ENCODE peak calls at places on chromosome 2, in four cellular contexts. One of them, this sample, is unnamed.

GRCh38 chr2:64137996-64138395 is 6.2 kb downstream of the PELI1 start:
- DNase-seq in activated B cell treated with CpG ODN at 0.5 μM for 24 hours: no peak
- DNase-seq in epithelial cell of esophagus: peak
- DNase-seq in heart left ventricle: no peak
- DNase-seq in this sample: no peak

GRCh38 chr2:141200191-141200590 is 930.6 kb downstream of the LRP1B start:
- DNase-seq in heart left ventricle: no peak
- DNase-seq in activated B cell treated with CpG ODN at 0.5 μM for 24 hours: no peak
- DNase-seq in epithelial cell of esophagus: no peak
- DNase-seq in this sample: no peak

GRCh38 chr2:134927195-134927594 is 8.6 kb downstream of the CCNT2 start:
- DNase-seq in activated B cell treated with CpG ODN at 0.5 μM for 24 hours: no peak
- DNase-seq in heart left ventricle: no peak
- DNase-seq in epithelial cell of esophagus: peak
- DNase-seq in this sample: no peak

GRCh38 chr2:101380376-101380775 is 6.9 kb downstream of the CREG2 start:
- DNase-seq in epithelial cell of esophagus: peak
- DNase-seq in activated B cell treated with CpG ODN at 0.5 μM for 24 hours: no peak
- DNase-seq in heart left ventricle: peak
- DNase-seq in this sample: no peak

GRCh38 chr2:240722796-240723735 is 31.4 kb downstream of the AQP12A start:
- DNase-seq in epithelial cell of esophagus: no peak
- DNase-seq in activated B cell treated with CpG ODN at 0.5 μM for 24 hours: no peak
- DNase-seq in heart left ventricle: no peak
- DNase-seq in this sample: no peak

GRCh38 chr2:20382965-20383800 is 32.5 kb upstream of the PUM2 start:
- DNase-seq in epithelial cell of esophagus: peak
- DNase-seq in heart left ventricle: no peak
- DNase-seq in activated B cell treated with CpG ODN at 0.5 μM for 24 hours: no peak
- DNase-seq in this sample: no peak

GRCh38 chr2:69097148-69097610 is 84.2 kb downstream of the ANTXR1 start:
- DNase-seq in heart left ventricle: no peak
- DNase-seq in epithelial cell of esophagus: no peak
- DNase-seq in activated B cell treated with CpG ODN at 0.5 μM for 24 hours: no peak
- DNase-seq in this sample: no peak

GRCh38 chr2:179239194-179239593 is 25.4 kb downstream of the SESTD1 start:
- DNase-seq in activated B cell treated with CpG ODN at 0.5 μM for 24 hours: no peak
- DNase-seq in heart left ventricle: no peak
- DNase-seq in epithelial cell of esophagus: peak
- DNase-seq in this sample: no peak

GRCh38 chr2:120378605-120379004 is 32.7 kb downstream of the INHBB start:
- DNase-seq in heart left ventricle: peak
- DNase-seq in activated B cell treated with CpG ODN at 0.5 μM for 24 hours: no peak
- DNase-seq in epithelial cell of esophagus: no peak
- DNase-seq in this sample: no peak

GRCh38 chr2:214881647-214882205 is 72.2 kb upstream of the BARD1 start:
- DNase-seq in heart left ventricle: no peak
- DNase-seq in activated B cell treated with CpG ODN at 0.5 μM for 24 hours: no peak
- DNase-seq in epithelial cell of esophagus: peak
- DNase-seq in this sample: no peak

GRCh38 chr2:181679544-181679979 is 755 bp downstream of the NEUROD1 start:
- DNase-seq in heart left ventricle: no peak
- DNase-seq in activated B cell treated with CpG ODN at 0.5 μM for 24 hours: no peak
- DNase-seq in epithelial cell of esophagus: no peak
- DNase-seq in this sample: no peak

GRCh38 chr2:127841466-127842178 is 16.3 kb downstream of the POLR2D start:
- DNase-seq in activated B cell treated with CpG ODN at 0.5 μM for 24 hours: no peak
- DNase-seq in epithelial cell of esophagus: no peak
- DNase-seq in heart left ventricle: no peak
- DNase-seq in this sample: no peak

GRCh38 chr2:9720352-9721093 is 89.7 kb upstream of the YWHAQ start:
- DNase-seq in epithelial cell of esophagus: no peak
- DNase-seq in activated B cell treated with CpG ODN at 0.5 μM for 24 hours: no peak
- DNase-seq in heart left ventricle: no peak
- DNase-seq in this sample: no peak

GRCh38 chr2:240200230-240201051 is 60.0 kb upstream of the OTOS start:
- DNase-seq in epithelial cell of esophagus: no peak
- DNase-seq in heart left ventricle: peak
- DNase-seq in activated B cell treated with CpG ODN at 0.5 μM for 24 hours: peak
- DNase-seq in this sample: no peak

GRCh38 chr2:46225730-46226129 is 71.5 kb upstream of the EPAS1 start:
- DNase-seq in epithelial cell of esophagus: no peak
- DNase-seq in activated B cell treated with CpG ODN at 0.5 μM for 24 hours: no peak
- DNase-seq in heart left ventricle: no peak
- DNase-seq in this sample: no peak

GRCh38 chr2:62347563-62348270 is 151.8 kb downstream of the B3GNT2 start:
- DNase-seq in heart left ventricle: no peak
- DNase-seq in activated B cell treated with CpG ODN at 0.5 μM for 24 hours: no peak
- DNase-seq in epithelial cell of esophagus: no peak
- DNase-seq in this sample: no peak

GRCh38 chr2:110852541-110853263 is 120.3 kb downstream of the ACOXL start:
- DNase-seq in heart left ventricle: no peak
- DNase-seq in epithelial cell of esophagus: no peak
- DNase-seq in activated B cell treated with CpG ODN at 0.5 μM for 24 hours: no peak
- DNase-seq in this sample: no peak

GRCh38 chr2:46045888-46046287 is 251.3 kb upstream of the EPAS1 start:
- DNase-seq in epithelial cell of esophagus: peak
- DNase-seq in heart left ventricle: no peak
- DNase-seq in activated B cell treated with CpG ODN at 0.5 μM for 24 hours: no peak
- DNase-seq in this sample: no peak

GRCh38 chr2:85648619-85649018 is 19.4 kb downstream of the SFTPB start:
- DNase-seq in activated B cell treated with CpG ODN at 0.5 μM for 24 hours: no peak
- DNase-seq in heart left ventricle: no peak
- DNase-seq in epithelial cell of esophagus: peak
- DNase-seq in this sample: no peak

GRCh38 chr2:233938676-233939370 is 21.6 kb downstream of the TRPM8 start:
- DNase-seq in epithelial cell of esophagus: no peak
- DNase-seq in activated B cell treated with CpG ODN at 0.5 μM for 24 hours: no peak
- DNase-seq in heart left ventricle: no peak
- DNase-seq in this sample: no peak

GRCh38 chr2:223523541-223523940 is 78.6 kb downstream of the SCG2 start:
- DNase-seq in epithelial cell of esophagus: peak
- DNase-seq in activated B cell treated with CpG ODN at 0.5 μM for 24 hours: no peak
- DNase-seq in heart left ventricle: no peak
- DNase-seq in this sample: no peak

DNA sequence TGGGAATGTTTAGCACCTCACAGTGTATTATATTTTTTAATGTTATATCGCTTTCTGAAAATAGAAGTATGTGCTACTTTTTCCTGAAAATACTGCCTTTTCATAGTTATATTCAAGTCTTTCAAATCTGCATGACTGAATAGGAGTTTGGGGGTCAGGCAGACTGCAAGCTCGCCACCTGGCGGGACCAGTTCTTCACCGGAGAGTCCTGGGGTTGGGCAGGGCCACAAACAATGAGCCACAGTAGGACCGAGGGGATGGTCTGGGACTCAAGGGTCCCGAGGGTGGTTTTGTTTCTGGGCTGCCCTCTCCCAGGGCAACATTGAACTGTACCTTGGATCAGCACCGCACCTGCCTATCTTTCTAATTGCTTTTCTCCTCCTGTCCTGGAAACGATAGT is 70.6 kb downstream of the VWA3B start:
- DNase-seq in heart left ventricle: no peak
- DNase-seq in activated B cell treated with CpG ODN at 0.5 μM for 24 hours: no peak
- DNase-seq in epithelial cell of esophagus: no peak
- DNase-seq in this sample: no peak
- TF ChIP-seq CTCF in heart left ventricle: no peak
- TF ChIP-seq CTCF in activated B cell treated with CpG ODN at 0.5 μM for 24 hours: no peak
- TF ChIP-seq CTCF in epithelial cell of esophagus: no peak
- TF ChIP-seq CTCF in this sample: no peak

DNA sequence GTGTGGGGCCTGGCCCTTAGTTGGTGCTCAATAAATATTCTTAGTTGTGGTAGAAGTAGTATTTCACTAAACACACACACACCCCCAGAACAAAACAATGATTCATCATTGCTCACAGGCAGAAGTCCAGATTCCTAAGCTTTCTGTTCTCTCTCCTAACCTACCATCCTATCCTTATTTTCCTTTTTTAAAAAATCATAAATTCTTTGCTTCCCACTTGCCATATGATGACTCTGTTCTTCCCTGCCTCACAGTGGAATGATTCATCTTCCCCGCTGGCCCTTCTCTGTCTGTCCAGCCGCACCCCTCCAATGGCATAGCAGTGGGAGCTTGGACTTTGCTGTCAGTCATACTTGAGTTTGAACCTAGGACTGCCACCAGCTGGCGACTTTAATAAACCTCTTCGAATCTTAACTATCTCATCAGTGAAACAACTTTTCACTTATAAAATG is 5.2 kb downstream of the EML6 start:
- DNase-seq in epithelial cell of esophagus: peak
- DNase-seq in activated B cell treated with CpG ODN at 0.5 μM for 24 hours: no peak
- DNase-seq in heart left ventricle: no peak
- DNase-seq in this sample: no peak
- TF ChIP-seq CTCF in epithelial cell of esophagus: no peak
- TF ChIP-seq CTCF in activated B cell treated with CpG ODN at 0.5 μM for 24 hours: no peak
- TF ChIP-seq CTCF in heart left ventricle: no peak
- TF ChIP-seq CTCF in this sample: no peak

GRCh38 chr2:216516730-216517350 is 18.2 kb downstream of the RPL37A start:
- DNase-seq in heart left ventricle: no peak
- DNase-seq in epithelial cell of esophagus: peak
- DNase-seq in activated B cell treated with CpG ODN at 0.5 μM for 24 hours: no peak
- DNase-seq in this sample: no peak
- TF ChIP-seq CTCF in heart left ventricle: peak
- TF ChIP-seq CTCF in epithelial cell of esophagus: peak
- TF ChIP-seq CTCF in activated B cell treated with CpG ODN at 0.5 μM for 24 hours: no peak
- TF ChIP-seq CTCF in this sample: peak

GRCh38 chr2:70767699-70768584 is at the start of gene ADD2:
- DNase-seq in heart left ventricle: no peak
- DNase-seq in epithelial cell of esophagus: peak
- DNase-seq in activated B cell treated with CpG ODN at 0.5 μM for 24 hours: peak
- DNase-seq in this sample: peak
- TF ChIP-seq CTCF in heart left ventricle: peak
- TF ChIP-seq CTCF in epithelial cell of esophagus: no peak
- TF ChIP-seq CTCF in activated B cell treated with CpG ODN at 0.5 μM for 24 hours: no peak
- TF ChIP-seq CTCF in this sample: no peak

DNA sequence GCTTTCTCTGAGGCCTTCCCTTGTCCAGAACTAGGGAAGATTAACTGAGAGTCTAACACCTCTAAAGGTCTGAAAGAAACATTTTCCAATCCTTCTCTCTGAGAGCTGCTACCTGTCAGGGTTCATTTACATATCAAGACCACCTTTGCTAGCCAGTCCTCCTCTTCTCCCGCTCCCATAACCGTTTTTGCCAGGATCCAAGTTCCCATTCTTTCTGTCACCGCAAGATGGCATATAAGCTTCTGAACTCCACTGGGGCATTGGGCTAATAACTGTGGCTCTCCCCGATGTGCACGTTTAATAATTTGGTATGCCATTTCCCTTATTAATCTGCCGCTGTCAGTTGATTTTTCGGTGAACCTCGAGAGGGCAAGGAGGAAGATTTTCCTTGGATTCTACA is 510.3 kb upstream of the CNTNAP5 start:
- DNase-seq in activated B cell treated with CpG ODN at 0.5 μM for 24 hours: no peak
- DNase-seq in epithelial cell of esophagus: no peak
- DNase-seq in heart left ventricle: no peak
- DNase-seq in this sample: no peak
- TF ChIP-seq CTCF in activated B cell treated with CpG ODN at 0.5 μM for 24 hours: no peak
- TF ChIP-seq CTCF in epithelial cell of esophagus: peak
- TF ChIP-seq CTCF in heart left ventricle: no peak
- TF ChIP-seq CTCF in this sample: no peak

GRCh38 chr2:227406177-227407031 is 18.7 kb upstream of the SCYGR1 start:
- DNase-seq in activated B cell treated with CpG ODN at 0.5 μM for 24 hours: no peak
- DNase-seq in epithelial cell of esophagus: peak
- DNase-seq in heart left ventricle: no peak
- DNase-seq in this sample: peak
- TF ChIP-seq CTCF in activated B cell treated with CpG ODN at 0.5 μM for 24 hours: peak
- TF ChIP-seq CTCF in epithelial cell of esophagus: peak
- TF ChIP-seq CTCF in heart left ventricle: peak
- TF ChIP-seq CTCF in this sample: peak